ENCODE peak calls at places on chromosomes 7 and 10, in five cellular contexts. One of them, this sample, is unnamed. For H3K4me1, the result is how much of the 10 kb centered on the place peaks cover.

GRCh38 chr10:124101351-124101750 is 8.0 kb upstream of the CHST15 start:
- DNase-seq in right lobe of liver: no peak
- DNase-seq in hepatocyte: no peak
- DNase-seq in H9: no peak
- DNase-seq in PC-3: peak
- DNase-seq in this sample: no peak

GRCh38 chr10:32271617-32272016 is 75.3 kb downstream of the EPC1 start:
- DNase-seq in right lobe of liver: no peak
- DNase-seq in hepatocyte: no peak
- DNase-seq in H9: no peak
- DNase-seq in PC-3: peak
- DNase-seq in this sample: no peak

GRCh38 chr7:111638048-111638447 is 75.8 kb upstream of the IMMP2L start:
- DNase-seq in right lobe of liver: no peak
- DNase-seq in hepatocyte: no peak
- DNase-seq in H9: no peak
- DNase-seq in PC-3: no peak
- DNase-seq in this sample: no peak

GRCh38 chr10:62688971-62689700 is 115.4 kb upstream of the ADO start:
- DNase-seq in right lobe of liver: no peak
- DNase-seq in hepatocyte: no peak
- DNase-seq in H9: no peak
- DNase-seq in PC-3: no peak
- DNase-seq in this sample: no peak

GRCh38 chr10:125982256-125982948 is 86.0 kb downstream of the FANK1 start:
- DNase-seq in right lobe of liver: no peak
- DNase-seq in hepatocyte: peak
- DNase-seq in H9: peak
- DNase-seq in PC-3: peak
- DNase-seq in this sample: no peak

GRCh38 chr7:129522088-129522970 is 20.0 kb downstream of the SMKR1 start:
- DNase-seq in right lobe of liver: no peak
- DNase-seq in hepatocyte: peak
- DNase-seq in H9: peak
- DNase-seq in PC-3: no peak
- DNase-seq in this sample: no peak

GRCh38 chr7:139183878-139184338 is 47.1 kb upstream of the UBN2 start:
- DNase-seq in right lobe of liver: no peak
- DNase-seq in hepatocyte: no peak
- DNase-seq in H9: no peak
- DNase-seq in PC-3: no peak
- DNase-seq in this sample: no peak

GRCh38 chr10:75959209-75959608 is 527.8 kb downstream of the LRMDA start:
- DNase-seq in right lobe of liver: no peak
- DNase-seq in hepatocyte: peak
- DNase-seq in H9: no peak
- DNase-seq in PC-3: peak
- DNase-seq in this sample: no peak

GRCh38 chr7:27435461-27435860 is 192.9 kb downstream of the EVX1 start:
- DNase-seq in right lobe of liver: no peak
- DNase-seq in hepatocyte: no peak
- DNase-seq in H9: no peak
- DNase-seq in PC-3: peak
- DNase-seq in this sample: no peak

GRCh38 chr10:1109795-1110673 is 53.8 kb downstream of the WDR37 start:
- DNase-seq in right lobe of liver: peak
- DNase-seq in hepatocyte: peak
- DNase-seq in H9: peak
- DNase-seq in PC-3: peak
- DNase-seq in this sample: peak

GRCh38 chr7:130804156-130804708 is 70.2 kb upstream of the KLF14 start:
- DNase-seq in right lobe of liver: no peak
- DNase-seq in hepatocyte: no peak
- DNase-seq in H9: no peak
- DNase-seq in PC-3: no peak
- DNase-seq in this sample: no peak

GRCh38 chr10:123156091-123156490 is 1.9 kb downstream of the BUB3 start:
- DNase-seq in right lobe of liver: no peak
- DNase-seq in hepatocyte: no peak
- DNase-seq in H9: no peak
- DNase-seq in PC-3: peak
- DNase-seq in this sample: no peak

GRCh38 chr7:50332241-50333176 is 28.0 kb downstream of the IKZF1 start:
- DNase-seq in right lobe of liver: no peak
- DNase-seq in hepatocyte: no peak
- DNase-seq in H9: no peak
- DNase-seq in PC-3: no peak
- DNase-seq in this sample: no peak

GRCh38 chr7:13411151-13411550 is 578.3 kb downstream of the ETV1 start:
- DNase-seq in right lobe of liver: no peak
- DNase-seq in hepatocyte: no peak
- DNase-seq in H9: no peak
- DNase-seq in PC-3: no peak
- DNase-seq in this sample: no peak

GRCh38 chr7:5479133-5479745 is 55.6 kb upstream of the TNRC18 start:
- DNase-seq in right lobe of liver: no peak
- DNase-seq in hepatocyte: peak
- DNase-seq in H9: no peak
- DNase-seq in PC-3: no peak
- DNase-seq in this sample: no peak

GRCh38 chr7:7321681-7322080 is 139.3 kb downstream of the C1GALT1 start:
- DNase-seq in right lobe of liver: peak
- DNase-seq in hepatocyte: peak
- DNase-seq in H9: no peak
- DNase-seq in PC-3: peak
- DNase-seq in this sample: no peak

GRCh38 chr7:29839302-29839701 is 33.0 kb downstream of the WIPF3 start:
- DNase-seq in right lobe of liver: no peak
- DNase-seq in hepatocyte: no peak
- DNase-seq in H9: no peak
- DNase-seq in PC-3: no peak
- DNase-seq in this sample: no peak

GRCh38 chr7:108973075-108973474 is 403.4 kb downstream of the DNAJB9 start:
- DNase-seq in right lobe of liver: no peak
- DNase-seq in hepatocyte: peak
- DNase-seq in H9: no peak
- DNase-seq in PC-3: no peak
- DNase-seq in this sample: no peak

GRCh38 chr7:44087914-44088838 is 5.8 kb upstream of the POLM start:
- DNase-seq in right lobe of liver: peak
- DNase-seq in hepatocyte: no peak
- DNase-seq in H9: no peak
- DNase-seq in PC-3: peak
- DNase-seq in this sample: no peak

GRCh38 chr10:114519306-114519669 is 115.0 kb upstream of the AFAP1L2 start:
- DNase-seq in right lobe of liver: peak
- DNase-seq in hepatocyte: peak
- DNase-seq in H9: no peak
- DNase-seq in PC-3: peak
- DNase-seq in this sample: peak

GRCh38 chr7:155198206-155198892 is 99.3 kb upstream of the INSIG1 start:
- DNase-seq in right lobe of liver: no peak
- DNase-seq in hepatocyte: no peak
- DNase-seq in H9: no peak
- DNase-seq in PC-3: no peak
- DNase-seq in this sample: no peak

GRCh38 chr10:121910673-121911420 is 17.0 kb downstream of the ATE1 start:
- DNase-seq in right lobe of liver: no peak
- DNase-seq in hepatocyte: no peak
- DNase-seq in H9: no peak
- DNase-seq in PC-3: peak
- DNase-seq in this sample: no peak

GRCh38 chr7:38796636-38797501 is 112.1 kb downstream of the VPS41 start:
- DNase-seq in right lobe of liver: no peak
- DNase-seq in hepatocyte: peak
- DNase-seq in H9: no peak
- DNase-seq in PC-3: peak
- DNase-seq in this sample: no peak

GRCh38 chr7:92603089-92603445 is 12.9 kb upstream of the FAM133B start:
- DNase-seq in right lobe of liver: no peak
- DNase-seq in hepatocyte: no peak
- DNase-seq in H9: no peak
- DNase-seq in PC-3: no peak
- DNase-seq in this sample: no peak

GRCh38 chr7:52501696-52502095 is 533.7 kb upstream of the POM121L12 start:
- DNase-seq in right lobe of liver: no peak
- DNase-seq in hepatocyte: no peak
- DNase-seq in H9: no peak
- DNase-seq in PC-3: no peak
- DNase-seq in this sample: no peak

GRCh38 chr10:86168256-86168655 is 198.3 kb downstream of the GRID1 start:
- DNase-seq in right lobe of liver: no peak
- DNase-seq in hepatocyte: peak
- DNase-seq in H9: no peak
- DNase-seq in PC-3: no peak
- DNase-seq in this sample: no peak

GRCh38 chr10:79153753-79154152 is 85.0 kb downstream of the ZMIZ1 start:
- DNase-seq in right lobe of liver: peak
- DNase-seq in hepatocyte: no peak
- DNase-seq in H9: no peak
- DNase-seq in PC-3: no peak
- DNase-seq in this sample: no peak

GRCh38 chr10:109914966-109915365 is 8.3 kb downstream of the XPNPEP1 start:
- DNase-seq in right lobe of liver: no peak
- DNase-seq in hepatocyte: peak
- DNase-seq in H9: peak
- DNase-seq in PC-3: peak
- DNase-seq in this sample: no peak
- H3K4me1 ChIP-seq in right lobe of liver: under half
- H3K4me1 ChIP-seq in hepatocyte: under half
- H3K4me1 ChIP-seq in H9: under half
- H3K4me1 ChIP-seq in PC-3: half or more
- H3K4me1 ChIP-seq in this sample: under half

DNA sequence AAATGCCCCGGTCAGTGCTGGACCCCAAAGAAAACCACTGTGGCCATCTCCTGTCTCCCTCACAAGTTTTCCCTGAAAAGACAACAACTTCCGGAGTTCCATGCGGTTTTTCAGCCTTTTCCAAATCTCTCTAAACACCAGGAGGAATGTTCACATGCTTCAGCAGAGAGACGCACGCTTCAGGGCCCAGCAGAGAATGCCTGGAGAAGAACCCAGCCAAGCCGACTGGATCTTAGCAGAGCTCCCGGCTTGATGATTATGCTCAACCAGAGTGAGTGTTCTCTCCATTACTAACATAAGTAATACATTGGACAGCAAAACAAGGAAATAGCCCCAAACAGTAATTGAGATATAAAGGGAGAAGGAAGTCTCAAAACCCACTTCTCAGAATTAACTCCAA is 17.9 kb downstream of the PRKCQ start:
- DNase-seq in right lobe of liver: no peak
- DNase-seq in hepatocyte: no peak
- DNase-seq in H9: no peak
- DNase-seq in PC-3: no peak
- DNase-seq in this sample: no peak
- H3K4me1 ChIP-seq in right lobe of liver: under half
- H3K4me1 ChIP-seq in hepatocyte: under half
- H3K4me1 ChIP-seq in H9: under half
- H3K4me1 ChIP-seq in PC-3: under half
- H3K4me1 ChIP-seq in this sample: under half

GRCh38 chr7:100504887-100505611 is 21.3 kb downstream of the NYAP1 start:
- DNase-seq in right lobe of liver: no peak
- DNase-seq in hepatocyte: no peak
- DNase-seq in H9: no peak
- DNase-seq in PC-3: no peak
- DNase-seq in this sample: no peak
- H3K4me1 ChIP-seq in right lobe of liver: under half
- H3K4me1 ChIP-seq in hepatocyte: under half
- H3K4me1 ChIP-seq in H9: under half
- H3K4me1 ChIP-seq in PC-3: under half
- H3K4me1 ChIP-seq in this sample: under half

GRCh38 chr10:112973046-112973445 is 23.0 kb downstream of the TCF7L2 start:
- DNase-seq in right lobe of liver: no peak
- DNase-seq in hepatocyte: no peak
- DNase-seq in H9: no peak
- DNase-seq in PC-3: no peak
- DNase-seq in this sample: no peak
- H3K4me1 ChIP-seq in right lobe of liver: under half
- H3K4me1 ChIP-seq in hepatocyte: under half
- H3K4me1 ChIP-seq in H9: under half
- H3K4me1 ChIP-seq in PC-3: under half
- H3K4me1 ChIP-seq in this sample: under half

GRCh38 chr7:22445140-22445722 is 54.8 kb downstream of the STEAP1B start:
- DNase-seq in right lobe of liver: peak
- DNase-seq in hepatocyte: no peak
- DNase-seq in H9: peak
- DNase-seq in PC-3: no peak
- DNase-seq in this sample: no peak

GRCh38 chr7:22447759-22448158 is 52.2 kb downstream of the STEAP1B start:
- DNase-seq in right lobe of liver: no peak
- DNase-seq in hepatocyte: no peak
- DNase-seq in H9: no peak
- DNase-seq in PC-3: no peak
- DNase-seq in this sample: no peak

GRCh38 chr7:22444181-22444966 is 55.6 kb downstream of the STEAP1B start:
- DNase-seq in right lobe of liver: no peak
- DNase-seq in hepatocyte: no peak
- DNase-seq in H9: no peak
- DNase-seq in PC-3: peak
- DNase-seq in this sample: no peak

GRCh38 chr7:22447008-22447407 is 53.0 kb downstream of the STEAP1B start:
- DNase-seq in right lobe of liver: no peak
- DNase-seq in hepatocyte: no peak
- DNase-seq in H9: no peak
- DNase-seq in PC-3: no peak
- DNase-seq in this sample: no peak

GRCh38 chr7:22445871-22446270 is 54.1 kb downstream of the STEAP1B start:
- DNase-seq in right lobe of liver: no peak
- DNase-seq in hepatocyte: no peak
- DNase-seq in H9: no peak
- DNase-seq in PC-3: no peak
- DNase-seq in this sample: no peak
- H3K4me1 ChIP-seq in right lobe of liver: under half
- H3K4me1 ChIP-seq in hepatocyte: under half
- H3K4me1 ChIP-seq in H9: under half
- H3K4me1 ChIP-seq in PC-3: under half
- H3K4me1 ChIP-seq in this sample: under half

GRCh38 chr10:7260912-7261700 is 149.7 kb downstream of the SFMBT2 start:
- DNase-seq in right lobe of liver: no peak
- DNase-seq in hepatocyte: peak
- DNase-seq in H9: no peak
- DNase-seq in PC-3: peak
- DNase-seq in this sample: no peak
- H3K4me1 ChIP-seq in right lobe of liver: under half
- H3K4me1 ChIP-seq in hepatocyte: under half
- H3K4me1 ChIP-seq in H9: under half
- H3K4me1 ChIP-seq in PC-3: under half
- H3K4me1 ChIP-seq in this sample: under half

DNA sequence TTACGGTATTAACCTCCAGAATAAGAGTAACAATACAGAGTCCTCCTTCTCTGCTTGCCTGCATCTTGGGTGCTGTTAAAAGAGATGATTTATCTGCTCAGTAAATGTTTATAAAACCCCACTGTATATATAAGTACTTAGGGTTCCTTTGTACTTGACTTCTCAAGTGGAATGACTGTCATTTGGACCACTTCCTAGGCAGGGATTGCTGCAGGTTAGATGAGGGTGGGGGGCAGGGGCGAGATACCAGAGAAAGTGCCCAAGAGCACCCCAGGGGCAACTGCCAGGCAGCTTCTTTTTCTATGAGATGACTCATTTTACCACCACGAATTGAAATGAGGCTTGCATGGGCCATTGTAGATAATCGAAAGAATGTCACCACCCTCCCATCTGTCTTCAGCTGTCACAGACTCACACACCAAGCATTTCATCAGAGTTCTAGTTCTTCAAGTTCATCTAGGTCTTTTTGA is 421.9 kb upstream of the GALNT17 start:
- DNase-seq in right lobe of liver: no peak
- DNase-seq in hepatocyte: peak
- DNase-seq in H9: no peak
- DNase-seq in PC-3: no peak
- DNase-seq in this sample: no peak
- H3K4me1 ChIP-seq in right lobe of liver: under half
- H3K4me1 ChIP-seq in hepatocyte: under half
- H3K4me1 ChIP-seq in H9: under half
- H3K4me1 ChIP-seq in PC-3: under half
- H3K4me1 ChIP-seq in this sample: under half

This sample was measured in RWPE2.